ENCODE peak calls at places on chromosomes 6 and 20, in four cellular contexts. Q, K, S and F are unnamed samples.

GRCh38 chr6:136365781-136366354 is 76.2 kb upstream of the BCLAF1 start:
- DNase-seq in K (no peak), S (no peak), Q (peak), F (no peak)

GRCh38 chr6:52887912-52888535 is 21.5 kb downstream of the GSTA3 start:
- DNase-seq in Q (peak), K (no peak), S (no peak), F (no peak)

GRCh38 chr20:57505991-57506390 is 18.9 kb downstream of the CTCFL start:
- DNase-seq in Q (no peak), S (no peak), K (no peak), F (no peak)

GRCh38 chr6:165976705-165977104 is 190.9 kb downstream of the TBXT start:
- DNase-seq in K (no peak), Q (no peak), S (no peak), F (no peak)

GRCh38 chr6:80468398-80468797 is 361.9 kb downstream of the BCKDHB start:
- DNase-seq in S (no peak), K (no peak), Q (no peak), F (no peak)

GRCh38 chr20:9903048-9903651 is 64.3 kb upstream of the PAK5 start:
- DNase-seq in S (no peak), K (no peak), Q (no peak), F (no peak)

GRCh38 chr6:118772886-118773285 is 121.1 kb upstream of the ASF1A start:
- DNase-seq in S (no peak), K (no peak), Q (no peak), F (no peak)

GRCh38 chr20:38635721-38636285 is 34.2 kb downstream of the ARHGAP40 start:
- DNase-seq in Q (peak), S (no peak), K (peak), F (no peak)

GRCh38 chr6:35051997-35052583 is 89.0 kb downstream of the TCP11 start:
- DNase-seq in K (no peak), Q (no peak), S (no peak), F (no peak)

GRCh38 chr6:69584913-69585729 is 211.7 kb downstream of the LMBRD1 start:
- DNase-seq in Q (no peak), K (no peak), S (peak), F (no peak)

GRCh38 chr6:75098709-75099108 is 107.1 kb downstream of the COL12A1 start:
- DNase-seq in Q (peak), S (no peak), K (no peak), F (no peak)

DNA sequence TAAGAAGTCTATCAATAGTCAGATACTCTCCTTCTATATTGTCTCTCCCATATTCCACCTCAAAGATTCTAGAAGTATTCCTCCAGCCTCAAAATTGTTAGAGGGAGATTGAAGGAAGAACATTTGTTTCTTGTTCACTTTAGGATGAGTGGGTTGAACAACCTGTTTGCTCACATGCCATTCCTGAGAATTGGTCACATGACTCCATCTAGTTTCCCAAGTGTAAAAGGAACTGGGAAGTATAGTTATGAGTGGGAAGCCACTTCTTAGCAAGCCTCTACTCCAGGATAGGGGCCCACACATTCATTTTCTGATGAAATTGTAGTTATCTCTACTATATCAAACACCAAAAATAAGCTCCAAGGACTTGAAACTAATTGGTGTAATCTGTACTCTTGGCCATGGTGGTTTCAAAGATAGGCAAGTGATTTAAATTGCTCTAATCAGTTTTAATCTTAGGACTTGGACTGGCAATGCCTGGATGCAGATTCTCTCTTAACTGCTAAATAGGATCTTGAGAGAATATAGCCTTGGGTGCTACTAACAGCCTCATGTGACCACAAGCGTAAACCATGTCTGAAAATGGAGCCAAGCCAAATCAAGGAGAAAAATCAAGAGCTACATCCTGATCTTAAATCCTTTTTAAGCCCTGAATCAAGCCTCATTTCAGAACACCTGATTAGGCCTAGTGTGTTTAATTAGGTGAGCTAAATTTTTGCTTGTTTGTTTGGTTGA is 758.7 kb upstream of the MAN1A1 start:
- DNase-seq in S (no peak), Q (no peak), K (no peak), F (no peak)
- TF ChIP-seq CHD1 in S (no peak), Q (no peak), K (no peak), F (no peak)

GRCh38 chr6:148316308-148316707 is 26.3 kb upstream of the SASH1 start:
- DNase-seq in K (no peak), Q (no peak), S (no peak), F (no peak)
- TF ChIP-seq CHD1 in K (no peak), Q (no peak), S (no peak), F (no peak)

GRCh38 chr6:5481024-5481423 is 219.7 kb downstream of the FARS2 start:
- DNase-seq in Q (no peak), K (no peak), S (no peak), F (no peak)
- TF ChIP-seq CHD1 in Q (no peak), K (no peak), S (no peak), F (no peak)

GRCh38 chr6:15608406-15608805 is 54.4 kb downstream of the DTNBP1 start:
- DNase-seq in K (no peak), Q (peak), S (no peak), F (no peak)
- TF ChIP-seq CHD1 in K (no peak), Q (no peak), S (no peak), F (no peak)